ENCODE peak calls at places on chromosomes 1 and 21, in seven cellular contexts. B is lung, U is psoas muscle, D is A549, V is HCT116, H is mammary epithelial cell, Z is hepatocyte. C is an unnamed sample.

GRCh38 chr1:197837911-197838310 is 62.6 kb upstream of the DENND1B start:
- DNase-seq in B (no peak), U (no peak), D (no peak), V (no peak), H (peak; percentile 15), Z (no peak), C (no peak)

GRCh38 chr1:42177551-42177981 is 13.0 kb upstream of the GUCA2A start:
- DNase-seq in B (peak; percentile 58), U (no peak), D (no peak), V (no peak), H (peak; percentile 65), Z (peak; percentile 66), C (peak; percentile 48)

GRCh38 chr1:234631721-234632125 is 21.7 kb upstream of the IRF2BP2 start:
- DNase-seq in B (no peak), U (no peak), D (peak; percentile 76), V (no peak), H (peak; percentile 94), Z (no peak), C (no peak)

GRCh38 chr1:23798662-23799142 is 1.9 kb downstream of the GALE start:
- DNase-seq in B (no peak), U (peak; percentile 54), D (peak; percentile 31), V (no peak), H (no peak), Z (no peak), C (no peak)

GRCh38 chr1:36300526-36300925 is 5.6 kb upstream of the SH3D21 start:
- DNase-seq in B (no peak), U (no peak), D (no peak), V (no peak), H (peak; percentile 70), Z (no peak), C (no peak)

GRCh38 chr1:117599286-117599685 is 6.6 kb upstream of the TENT5C start:
- DNase-seq in B (no peak), U (no peak), D (no peak), V (no peak), H (no peak), Z (no peak), C (no peak)

GRCh38 chr1:202144510-202145324 is at the start of gene ARL8A:
- DNase-seq in B (peak; percentile 68), U (peak; percentile 86), D (peak; percentile 36), V (no peak), H (peak; percentile 45), Z (peak; percentile 84), C (no peak)

GRCh38 chr1:110341872-110342331 is 2.7 kb downstream of the RBM15 start:
- DNase-seq in B (no peak), U (no peak), D (no peak), V (no peak), H (no peak), Z (no peak), C (no peak)

GRCh38 chr1:37323486-37324377 is 150.6 kb upstream of the ZC3H12A start:
- DNase-seq in B (no peak), U (no peak), D (peak; percentile 38), V (no peak), H (peak; percentile 11), Z (peak; percentile 28), C (no peak)

GRCh38 chr1:982765-983436 is 1.0 kb upstream of the PERM1 start:
- DNase-seq in B (no peak), U (peak; percentile 60), D (no peak), V (no peak), H (no peak), Z (no peak), C (no peak)

GRCh38 chr1:82318921-82319320 is 518.2 kb downstream of the ADGRL2 start:
- DNase-seq in B (no peak), U (no peak), D (no peak), V (no peak), H (no peak), Z (no peak), C (no peak)

GRCh38 chr1:187527346-187527745 is 698.6 kb downstream of the PLA2G4A start:
- DNase-seq in B (no peak), U (no peak), D (no peak), V (no peak), H (no peak), Z (no peak), C (no peak)

GRCh38 chr1:110418729-110419128 is 11.2 kb upstream of the LAMTOR5 start:
- DNase-seq in B (no peak), U (no peak), D (no peak), V (no peak), H (no peak), Z (no peak), C (no peak)

GRCh38 chr1:207828046-207828445 is 76.2 kb downstream of the CD46 start:
- DNase-seq in B (no peak), U (no peak), D (no peak), V (no peak), H (no peak), Z (no peak), C (no peak)

GRCh38 chr1:207825296-207825695 is 73.4 kb downstream of the CD46 start:
- DNase-seq in B (no peak), U (peak; percentile 32), D (no peak), V (no peak), H (no peak), Z (no peak), C (no peak)

GRCh38 chr1:207827488-207827830 is 75.6 kb downstream of the CD46 start:
- DNase-seq in B (no peak), U (no peak), D (no peak), V (no peak), H (no peak), Z (no peak), C (no peak)

GRCh38 chr1:207825719-207826556 is 74.1 kb downstream of the CD46 start:
- DNase-seq in B (peak; percentile 73), U (peak; percentile 82), D (peak; percentile 31), V (no peak), H (no peak), Z (no peak), C (peak; percentile 92)

GRCh38 chr1:207826557-207827487 is 75.0 kb downstream of the CD46 start:
- DNase-seq in B (peak; percentile 62), U (peak; percentile 59), D (peak; percentile 66), V (no peak), H (no peak), Z (peak; percentile 53), C (no peak)
- H3K4me3 ChIP-seq in B (no peak overlapping the region), U (peak overlapping the region; percentile 83), D (peak overlapping the region; percentile 24), V (no peak overlapping the region), H (no peak overlapping the region), Z (no peak overlapping the region), C (peak overlapping the region; percentile 52)

DNA sequence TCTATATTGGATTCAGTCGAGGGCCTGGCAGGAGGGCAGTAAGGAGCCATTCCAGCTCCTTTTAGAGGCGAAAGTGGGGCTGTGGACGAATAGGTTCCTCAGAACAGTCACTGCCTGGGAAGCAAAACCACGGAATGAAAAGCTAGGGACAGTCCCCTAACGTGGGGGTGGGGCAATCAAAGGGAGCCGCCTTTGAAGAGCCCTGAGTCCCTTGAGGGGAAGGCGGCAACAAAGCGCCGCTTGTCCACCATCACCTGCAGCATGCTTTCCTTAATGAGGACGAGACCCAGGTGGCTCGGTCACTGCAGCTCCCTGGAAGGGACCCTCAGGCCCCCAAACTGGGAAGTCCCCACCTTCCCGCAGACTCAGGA is 184.7 kb downstream of the ETS2 start:
- DNase-seq in B (no peak), U (no peak), D (no peak), V (no peak), H (no peak), Z (no peak), C (no peak)
- TF ChIP-seq CTCF in B (no peak), U (no peak), D (no peak), V (no peak), H (no peak), Z (no peak), C (no peak)

GRCh38 chr1:243268751-243269460 is 13.1 kb downstream of the SDCCAG8 start:
- DNase-seq in B (no peak), U (no peak), D (peak; percentile 46), V (no peak), H (no peak), Z (no peak), C (no peak)
- H3K4me3 ChIP-seq in B (no peak overlapping the region), U (no peak overlapping the region), D (peak overlapping the region; percentile 5), V (peak overlapping the region; percentile 44), H (no peak overlapping the region), Z (no peak overlapping the region), C (no peak overlapping the region)

DNA sequence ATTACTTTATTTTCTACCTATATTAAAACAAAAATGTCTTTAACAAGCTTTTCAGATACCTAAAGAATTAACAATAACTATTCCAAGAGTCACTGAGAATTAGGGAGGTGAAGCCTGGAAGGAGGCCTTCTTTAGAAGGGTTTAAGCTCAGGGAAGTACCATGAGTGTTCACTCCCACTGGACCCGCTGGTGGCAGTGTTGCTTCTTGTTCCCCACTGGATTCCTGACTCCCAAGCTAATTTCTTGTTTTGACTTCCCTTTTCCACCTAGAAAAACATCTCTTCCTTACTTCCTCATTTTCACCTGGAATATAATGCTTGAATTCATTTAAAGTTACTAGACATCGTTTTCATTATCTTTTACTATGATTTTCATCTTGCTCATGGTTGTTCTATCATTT is 264.2 kb downstream of the HMCN1 start:
- DNase-seq in B (no peak), U (no peak), D (peak; percentile 22), V (no peak), H (no peak), Z (no peak), C (no peak)
- TF ChIP-seq CTCF in B (no peak), U (no peak), D (no peak), V (no peak), H (no peak), Z (no peak), C (peak; percentile 68)

GRCh38 chr1:31949862-31950261 is 11.7 kb upstream of the PTP4A2 start:
- DNase-seq in B (no peak), U (no peak), D (no peak), V (no peak), H (no peak), Z (no peak), C (no peak)

GRCh38 chr1:31943546-31944184 is 5.5 kb upstream of the PTP4A2 start:
- DNase-seq in B (no peak), U (no peak), D (no peak), V (no peak), H (no peak), Z (no peak), C (no peak)

GRCh38 chr1:31939484-31940329 is 1.5 kb upstream of the PTP4A2 start:
- DNase-seq in B (no peak), U (peak; percentile 72), D (peak; percentile 94), V (peak; percentile 87), H (peak; percentile 90), Z (peak; percentile 91), C (peak; percentile 80)

GRCh38 chr1:31944205-31945089 is 6.3 kb upstream of the PTP4A2 start:
- DNase-seq in B (peak; percentile 92), U (peak; percentile 94), D (peak; percentile 97), V (peak; percentile 66), H (no peak), Z (peak; percentile 95), C (no peak)
- H3K4me3 ChIP-seq in B (no peak overlapping the region), U (peak overlapping the region; percentile 64), D (peak overlapping the region; percentile 44), V (peak overlapping the region; percentile 45), H (no peak overlapping the region), Z (peak overlapping the region; percentile 2), C (peak overlapping the region; percentile 40)

GRCh38 chr1:83857108-83857507 is 141.8 kb downstream of the TTLL7 start:
- DNase-seq in B (no peak), U (no peak), D (peak; percentile 6), V (no peak), H (no peak), Z (peak; percentile 46), C (no peak)
- TF ChIP-seq CTCF in B (no peak), U (no peak), D (no peak), V (no peak), H (no peak), Z (peak; percentile 71), C (peak; percentile 36)

C was measured in epithelial cell of proximal tubule.